ENCODE peak calls at places on chromosome 19, in nine cellular contexts. P, F, B, H, N, X, G, V and L are unnamed samples.

GRCh38 chr19:2976609-2977000 is 759 bp upstream of the TLE6 start:
- DNase-seq in G (no peak), B (no peak), N (no peak), F (no peak), H (no peak), X (peak; percentile 46), V (no peak), P (no peak), L (no peak)

GRCh38 chr19:15399234-15399515 is 19.6 kb upstream of the AKAP8 start:
- DNase-seq in B (no peak), V (no peak), N (no peak), H (no peak), X (no peak), F (no peak), G (no peak), P (no peak), L (no peak)

GRCh38 chr19:47183579-47183978 is 47.4 kb downstream of the BBC3 start:
- DNase-seq in G (no peak), H (no peak), F (no peak), N (no peak), B (no peak), V (no peak), X (no peak), P (no peak), L (no peak)

GRCh38 chr19:55319786-55320185 is 5.4 kb downstream of the TMEM150B start:
- DNase-seq in X (peak; percentile 45), F (no peak), G (no peak), V (no peak), N (no peak), H (peak; percentile 32), P (no peak), B (peak; percentile 28), L (peak; percentile 42)

GRCh38 chr19:11448923-11449554 is 13.6 kb downstream of the PRKCSH start:
- DNase-seq in B (no peak), X (no peak), H (no peak), P (no peak), G (no peak), F (no peak), N (no peak), V (no peak), L (no peak)

GRCh38 chr19:48175578-48175977 is 5.1 kb downstream of the ZSWIM9 start:
- DNase-seq in F (no peak), X (no peak), B (no peak), V (no peak), N (no peak), P (no peak), G (no peak), H (no peak), L (no peak)

GRCh38 chr19:44738603-44739585 is 9.6 kb upstream of the BCL3 start:
- DNase-seq in H (no peak), X (peak; percentile 54), G (no peak), B (no peak), P (no peak), N (no peak), V (no peak), F (peak; percentile 69), L (no peak)

GRCh38 chr19:40257096-40257517 is 28.0 kb downstream of the AKT2 start:
- DNase-seq in V (no peak), F (peak; percentile 83), P (no peak), G (no peak), B (no peak), N (no peak), X (no peak), H (no peak), L (no peak)

GRCh38 chr19:6712231-6712630 is 8.2 kb downstream of the C3 start:
- DNase-seq in B (no peak), P (no peak), F (no peak), N (no peak), G (peak; percentile 42), X (no peak), H (no peak), V (no peak), L (no peak)

GRCh38 chr19:30280018-30280417 is 92.2 kb upstream of the ZNF536 start:
- DNase-seq in B (no peak), P (no peak), X (no peak), H (no peak), F (no peak), V (no peak), G (no peak), N (no peak), L (no peak)

GRCh38 chr19:49109051-49109450 is 5.1 kb upstream of the LIN7B start:
- DNase-seq in V (no peak), H (no peak), F (no peak), N (no peak), X (no peak), G (no peak), B (no peak), P (no peak), L (no peak)

GRCh38 chr19:17123041-17123440 is 47.5 kb downstream of the MYO9B start:
- DNase-seq in G (no peak), V (no peak), H (no peak), X (no peak), F (no peak), P (no peak), N (no peak), B (no peak), L (no peak)

GRCh38 chr19:56980864-56981263 is 138.9 kb upstream of the USP29 start:
- DNase-seq in P (no peak), B (no peak), V (no peak), H (no peak), X (no peak), F (no peak), G (no peak), N (no peak), L (no peak)

GRCh38 chr19:49890349-49891311 is 6.1 kb downstream of the IL4I1 start:
- DNase-seq in H (no peak), B (no peak), P (no peak), G (no peak), F (no peak), V (peak; percentile 62), N (peak; percentile 50), X (peak; percentile 67), L (no peak)

GRCh38 chr19:51107406-51108065 is 673 bp downstream of the CTU1 start:
- DNase-seq in P (no peak), B (no peak), G (no peak), V (no peak), N (no peak), X (no peak), H (peak; percentile 54), F (no peak), L (peak; percentile 25)

GRCh38 chr19:42553292-42554045 is 25.2 kb upstream of the CEACAM1 start:
- DNase-seq in X (no peak), P (peak; percentile 16), H (peak; percentile 78), G (peak; percentile 59), N (no peak), B (peak; percentile 87), F (no peak), V (no peak), L (peak; percentile 58)

GRCh38 chr19:3266792-3267469 is 42.5 kb downstream of the CELF5 start:
- DNase-seq in H (no peak), X (no peak), N (no peak), G (no peak), P (no peak), V (no peak), B (no peak), F (no peak), L (no peak)

GRCh38 chr19:41552558-41552957 is 23.4 kb upstream of the CEACAM21 start:
- DNase-seq in P (no peak), H (no peak), G (no peak), V (no peak), F (no peak), N (no peak), X (no peak), B (no peak), L (no peak)

GRCh38 chr19:43532571-43532961 is 422 bp upstream of the ZNF575 start:
- DNase-seq in V (no peak), F (peak; percentile 65), G (peak; percentile 76), P (no peak), N (peak; percentile 65), X (no peak), B (peak; percentile 45), H (no peak), L (no peak)

GRCh38 chr19:15454371-15454800 is 4.6 kb upstream of the WIZ start:
- DNase-seq in V (no peak), G (no peak), F (peak; percentile 28), H (no peak), N (no peak), X (no peak), P (no peak), B (no peak), L (no peak)

GRCh38 chr19:10832659-10833296 is 3.2 kb downstream of the TMED1 start:
- DNase-seq in F (no peak), V (no peak), P (no peak), B (no peak), X (no peak), G (peak; percentile 47), H (no peak), N (no peak), L (no peak)

GRCh38 chr19:51375504-51376221 is 3.2 kb upstream of the NKG7 start:
- DNase-seq in H (no peak), G (no peak), V (no peak), F (no peak), B (no peak), N (no peak), X (no peak), P (no peak), L (no peak)

GRCh38 chr19:29612121-29612520 is 6.0 kb downstream of the POP4 start:
- DNase-seq in X (no peak), V (no peak), B (no peak), N (no peak), H (no peak), F (no peak), P (no peak), G (no peak), L (no peak)

GRCh38 chr19:13758795-13759194 is 5.5 kb upstream of the MRI1 start:
- DNase-seq in P (no peak), V (no peak), B (no peak), H (no peak), F (no peak), N (no peak), X (no peak), G (no peak), L (no peak)

GRCh38 chr19:39677931-39678889 is 22.5 kb downstream of the LGALS16 start:
- DNase-seq in H (peak; percentile 5), N (peak; percentile 73), V (no peak), B (no peak), X (no peak), F (peak; percentile 69), P (no peak), G (no peak), L (peak; percentile 12)

GRCh38 chr19:51136333-51136732 is 5.8 kb upstream of the SIGLEC7 start:
- DNase-seq in F (no peak), H (no peak), V (no peak), N (no peak), B (no peak), G (peak; percentile 52), X (no peak), P (no peak), L (no peak)

GRCh38 chr19:48123907-48124675 is 13.5 kb upstream of the PLA2G4C start:
- DNase-seq in B (peak; percentile 29), P (peak; percentile 9), F (peak; percentile 71), X (no peak), N (no peak), H (peak; percentile 90), V (no peak), G (no peak), L (peak; percentile 86)

GRCh38 chr19:8924283-8924682 is 85.9 kb downstream of the MUC16 start:
- DNase-seq in P (no peak), V (no peak), B (no peak), G (no peak), F (no peak), N (no peak), X (no peak), H (no peak), L (no peak)